ENCODE peak calls at places on chromosomes 3 and 15, in seven cellular contexts. R is mesendoderm, H is IMR-90, D is neuronal stem cell, X is H9, T is mesenchymal stem cell, Y is H1. E is an unnamed sample.

GRCh38 chr3:128946411-128946810 is 47.5 kb downstream of the CFAP92 start:
- DNase-seq in R (no peak), D (no peak), X (no peak), H (peak; percentile 68), T (peak; percentile 13), Y (no peak), E (no peak)

GRCh38 chr3:194632983-194633348 is 253 bp downstream of the TMEM44 start:
- DNase-seq in T (peak; percentile 42), Y (peak; percentile 61), D (peak; percentile 18), X (no peak), H (no peak), R (peak; percentile 30), E (no peak)

GRCh38 chr3:131688370-131688769 is 185.6 kb upstream of the MRPL3 start:
- DNase-seq in D (no peak), X (no peak), H (no peak), R (no peak), Y (no peak), T (no peak), E (peak; percentile 84)

GRCh38 chr3:14885307-14885706 is 62.1 kb upstream of the NR2C2 start:
- DNase-seq in R (no peak), X (no peak), Y (no peak), T (no peak), H (no peak), D (no peak), E (peak; percentile 81)

GRCh38 chr3:195703776-195704175 is 17.0 kb upstream of the MUC20 start:
- DNase-seq in Y (no peak), T (no peak), H (no peak), R (no peak), D (no peak), X (no peak), E (no peak)

GRCh38 chr3:114632757-114633424 is 339.1 kb downstream of the TIGIT start:
- DNase-seq in H (no peak), Y (no peak), X (no peak), R (no peak), T (no peak), D (no peak), E (no peak)

GRCh38 chr15:78077053-78077859 is at the start of gene TBC1D2B:
- DNase-seq in X (peak; percentile 60), D (peak; percentile 55), Y (peak; percentile 82), R (peak; percentile 54), H (peak; percentile 48), T (peak; percentile 61), E (peak; percentile 57)

GRCh38 chr3:170961616-170962400 is 53.4 kb upstream of the EIF5A2 start:
- DNase-seq in X (no peak), H (peak; percentile 54), D (peak; percentile 17), Y (no peak), T (peak; percentile 49), R (peak; percentile 59), E (peak; percentile 16)

GRCh38 chr3:129623447-129624118 is 17.1 kb upstream of the PLXND1 start:
- DNase-seq in D (no peak), H (no peak), T (peak; percentile 76), R (no peak), X (no peak), Y (no peak), E (no peak)

GRCh38 chr15:98700501-98700900 is 52.2 kb downstream of the IGF1R start:
- DNase-seq in D (no peak), T (no peak), H (no peak), X (no peak), Y (no peak), R (no peak), E (no peak)

GRCh38 chr3:111338059-111338698 is 203.8 kb upstream of the CD96 start:
- DNase-seq in R (peak; percentile 88), H (peak; percentile 86), T (peak; percentile 76), X (peak; percentile 55), Y (peak; percentile 58), D (no peak), E (peak; percentile 87)

GRCh38 chr3:111335512-111335911 is 206.5 kb upstream of the CD96 start:
- DNase-seq in D (no peak), X (no peak), R (no peak), H (no peak), Y (no peak), T (no peak), E (no peak)

GRCh38 chr3:111333642-111334041 is 208.4 kb upstream of the CD96 start:
- DNase-seq in Y (no peak), D (no peak), T (no peak), X (no peak), H (peak; percentile 36), R (peak; percentile 34), E (no peak)

GRCh38 chr3:111336511-111336910 is 205.5 kb upstream of the CD96 start:
- DNase-seq in D (no peak), Y (no peak), X (no peak), H (peak; percentile 36), R (no peak), T (no peak), E (no peak)

GRCh38 chr3:111339017-111339416 is 203.0 kb upstream of the CD96 start:
- DNase-seq in X (no peak), Y (no peak), D (no peak), T (no peak), H (no peak), R (no peak), E (no peak)
- H3K23ac ChIP-seq in X (no peak overlapping the region), Y (no peak overlapping the region), D (no peak overlapping the region), T (no peak overlapping the region), H (no peak overlapping the region), R (no peak overlapping the region), E (no peak overlapping the region)

GRCh38 chr3:46239952-46240351 is 2.3 kb upstream of the CCR3 start:
- DNase-seq in D (no peak), H (no peak), R (no peak), Y (no peak), X (no peak), T (no peak), E (no peak)
- H3K23ac ChIP-seq in D (no peak overlapping the region), H (no peak overlapping the region), R (no peak overlapping the region), Y (no peak overlapping the region), X (no peak overlapping the region), T (no peak overlapping the region), E (no peak overlapping the region)

GRCh38 chr3:425094-425493 is 228.5 kb downstream of the CHL1 start:
- DNase-seq in D (no peak), H (no peak), R (no peak), X (no peak), Y (no peak), T (no peak), E (no peak)

GRCh38 chr3:426056-426455 is 229.5 kb downstream of the CHL1 start:
- DNase-seq in T (no peak), X (no peak), Y (no peak), R (peak; percentile 37), H (no peak), D (no peak), E (peak; percentile 35)

DNA sequence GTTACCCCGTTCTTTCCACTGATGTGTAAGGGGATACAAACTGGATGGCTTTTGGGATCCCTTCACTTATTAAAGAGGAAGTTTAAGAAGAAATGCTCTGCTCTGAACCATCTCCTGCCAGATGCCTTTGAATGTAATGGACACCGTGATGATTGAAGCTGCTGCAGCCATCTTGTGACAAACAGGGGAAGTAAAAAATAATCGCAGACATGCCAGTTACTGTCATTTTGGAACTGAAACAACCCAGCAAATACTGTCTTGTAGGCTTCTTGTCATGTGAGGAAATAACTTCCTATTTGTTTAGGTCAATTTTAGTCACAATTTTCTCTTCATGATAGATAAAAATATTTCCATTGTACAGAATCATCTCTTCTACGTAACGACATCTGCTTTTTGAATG is 224.0 kb downstream of the CHL1 start:
- DNase-seq in Y (no peak), H (no peak), D (no peak), T (no peak), R (no peak), X (no peak), E (no peak)
- H3K23ac ChIP-seq in Y (no peak overlapping the region), H (no peak overlapping the region), D (no peak overlapping the region), T (no peak overlapping the region), R (no peak overlapping the region), X (no peak overlapping the region), E (no peak overlapping the region)

GRCh38 chr3:39385456-39386098 is 2.4 kb downstream of the SLC25A38 start:
- DNase-seq in T (peak; percentile 12), X (no peak), Y (no peak), H (no peak), D (no peak), R (peak; percentile 67), E (no peak)

GRCh38 chr3:39384665-39385000 is 1.5 kb downstream of the SLC25A38 start:
- DNase-seq in X (no peak), R (no peak), Y (no peak), T (no peak), D (no peak), H (no peak), E (no peak)

GRCh38 chr3:39383190-39383912 is at the start of gene SLC25A38:
- DNase-seq in R (peak; percentile 96), H (peak; percentile 85), T (peak; percentile 95), D (peak; percentile 77), X (peak; percentile 88), Y (peak; percentile 81), E (peak; percentile 94)

GRCh38 chr3:39386331-39386730 is 3.2 kb downstream of the SLC25A38 start:
- DNase-seq in D (no peak), T (no peak), H (no peak), Y (no peak), X (no peak), R (no peak), E (no peak)

DNA sequence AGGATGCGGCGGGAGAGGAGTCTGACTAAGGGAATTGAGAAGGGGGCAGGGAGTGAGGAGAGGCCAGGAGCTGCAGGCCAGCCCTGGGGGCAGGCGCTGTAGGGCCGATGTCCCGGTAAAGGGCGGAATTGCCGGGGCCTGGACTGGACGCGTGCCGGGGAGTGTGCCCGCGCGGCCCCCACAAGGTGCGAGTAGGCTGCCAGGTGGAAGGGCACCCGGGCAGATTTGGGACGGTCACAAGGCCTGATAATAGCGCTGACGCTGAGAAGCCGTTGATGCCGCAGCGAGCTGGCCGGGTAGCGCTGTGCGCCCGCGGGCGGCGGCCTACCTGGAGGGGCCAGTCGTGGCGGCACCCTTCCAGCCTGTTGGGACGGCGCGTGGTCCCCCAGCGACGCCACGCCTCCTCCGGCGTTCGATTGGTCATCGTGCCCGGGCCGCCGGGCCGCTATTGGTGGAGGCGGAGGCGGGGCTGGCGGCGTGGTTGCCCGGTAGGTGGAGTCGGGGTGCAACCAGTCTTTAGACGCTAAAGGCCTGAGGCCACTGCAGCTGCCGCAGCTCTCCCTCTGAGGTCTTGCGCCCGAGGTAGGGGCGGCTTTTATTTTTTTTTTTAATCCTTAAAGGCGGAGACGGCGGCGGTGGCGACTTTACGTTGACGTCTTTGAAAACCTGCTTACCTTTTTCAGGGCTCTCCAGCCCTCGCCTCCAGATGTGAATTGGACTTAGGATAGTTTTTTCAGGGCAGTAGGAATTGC is 919 bp downstream of the SLC25A38 start:
- DNase-seq in X (peak; percentile 97), D (peak; percentile 93), T (peak; percentile 95), R (peak; percentile 98), Y (peak; percentile 96), H (peak; percentile 88), E (peak; percentile 97)
- H3K23ac ChIP-seq in X (no peak overlapping the region), D (peak overlapping the region; percentile 81), T (no peak overlapping the region), R (no peak overlapping the region), Y (no peak overlapping the region), H (peak overlapping the region; percentile 96), E (no peak overlapping the region)

DNA sequence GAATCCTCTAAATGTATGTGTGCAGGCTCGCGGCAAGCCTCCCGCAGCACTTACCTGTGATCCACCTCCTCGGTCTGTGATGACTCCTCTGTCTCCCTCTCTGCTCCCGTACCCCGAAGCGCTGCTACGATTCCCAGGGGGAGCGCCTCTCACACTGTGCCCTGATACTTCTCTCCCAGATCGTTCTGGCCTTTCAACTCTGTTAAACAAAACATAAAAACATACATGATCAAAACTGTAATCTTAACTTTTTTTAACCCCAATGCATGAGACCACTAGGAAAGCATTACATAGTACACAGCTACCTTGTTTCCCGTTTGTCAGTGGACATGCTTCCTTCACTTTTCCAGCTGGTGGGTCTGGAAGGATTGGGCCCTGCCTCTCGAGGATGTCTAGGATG is 46.6 kb downstream of the SLTM start:
- DNase-seq in D (no peak), H (no peak), R (no peak), T (no peak), X (no peak), Y (no peak), E (no peak)
- H3K23ac ChIP-seq in D (peak overlapping the region; percentile 44), H (no peak overlapping the region), R (no peak overlapping the region), T (no peak overlapping the region), X (no peak overlapping the region), Y (no peak overlapping the region), E (no peak overlapping the region)